ENCODE peak calls at places on chromosomes 7 and 10, in eight cellular contexts. B, G, J, M, U, D, S and Y are unnamed samples.

GRCh38 chr10:12597800-12598750 is 248.7 kb downstream of the CAMK1D start:
- DNase-seq in J (peak), B (no peak), D (no peak), M (no peak), U (no peak), S (no peak), G (no peak), Y (no peak)

GRCh38 chr7:74272305-74273038 is 16.7 kb upstream of the CLIP2 start:
- DNase-seq in B (no peak), J (no peak), D (no peak), M (peak), U (peak), G (no peak), S (peak), Y (no peak)

GRCh38 chr10:99279626-99280111 is 44.0 kb upstream of the HPSE2 start:
- DNase-seq in J (peak), U (no peak), D (peak), M (no peak), G (no peak), S (peak), B (no peak), Y (no peak)

GRCh38 chr10:62978417-62978955 is 154.6 kb upstream of the NRBF2 start:
- DNase-seq in S (no peak), B (no peak), U (peak), M (no peak), J (no peak), D (no peak), G (no peak), Y (no peak)

GRCh38 chr7:67105382-67105781 is 108.7 kb downstream of the TYW1 start:
- DNase-seq in D (no peak), S (peak), G (no peak), U (peak), J (no peak), M (no peak), B (no peak), Y (no peak)

GRCh38 chr7:129210256-129210988 is 14.4 kb upstream of the AHCYL2 start:
- DNase-seq in D (peak), S (no peak), M (peak), J (peak), U (peak), G (no peak), B (peak), Y (peak)

GRCh38 chr7:7702826-7703225 is 15.6 kb downstream of the RPA3 start:
- DNase-seq in G (no peak), B (no peak), S (no peak), J (no peak), U (no peak), D (no peak), M (no peak), Y (no peak)

GRCh38 chr7:131498237-131498885 is 58.1 kb downstream of the PODXL start:
- DNase-seq in D (no peak), G (no peak), U (no peak), S (no peak), B (no peak), J (no peak), M (no peak), Y (no peak)

GRCh38 chr7:76193881-76194280 is 7.8 kb upstream of the SRRM3 start:
- DNase-seq in S (no peak), D (no peak), U (no peak), G (no peak), B (no peak), M (peak), J (no peak), Y (no peak)

GRCh38 chr7:150980663-150981062 is 2.5 kb upstream of the KCNH2 start:
- DNase-seq in M (no peak), S (no peak), D (no peak), U (no peak), G (no peak), J (peak), B (no peak), Y (no peak)

GRCh38 chr7:113730309-113730955 is 188.4 kb downstream of the PPP1R3A start:
- DNase-seq in M (no peak), G (no peak), U (no peak), S (peak), B (no peak), D (no peak), J (no peak), Y (no peak)

GRCh38 chr10:26215923-26216576 is 524 bp upstream of the GAD2 start:
- DNase-seq in M (peak), B (no peak), U (peak), G (no peak), S (no peak), J (no peak), D (peak), Y (peak)

GRCh38 chr10:64075604-64076003 is 554.4 kb downstream of the REEP3 start:
- DNase-seq in J (no peak), D (no peak), M (no peak), G (no peak), S (no peak), U (no peak), B (no peak), Y (no peak)

GRCh38 chr10:93261089-93261488 is 187.4 kb downstream of the CYP26A1 start:
- DNase-seq in G (no peak), B (no peak), D (no peak), J (no peak), M (no peak), S (no peak), U (no peak), Y (no peak)

GRCh38 chr7:14021069-14021468 is 31.6 kb upstream of the ETV1 start:
- DNase-seq in B (no peak), U (no peak), G (no peak), S (peak), D (no peak), M (no peak), J (no peak), Y (no peak)

GRCh38 chr10:14543048-14543903 is 212.6 kb upstream of the FRMD4A start:
- DNase-seq in G (peak), D (no peak), M (no peak), U (peak), S (no peak), B (no peak), J (no peak), Y (no peak)

GRCh38 chr7:84372712-84373111 is 178.1 kb upstream of the SEMA3A start:
- DNase-seq in J (no peak), B (no peak), U (no peak), G (no peak), M (no peak), D (no peak), S (no peak), Y (no peak)

GRCh38 chr7:90965211-90965610 is 299.0 kb upstream of the FZD1 start:
- DNase-seq in D (no peak), J (no peak), U (no peak), B (no peak), S (no peak), M (no peak), G (no peak), Y (no peak)

GRCh38 chr10:69693886-69694285 is 63.8 kb downstream of the FAM241B start:
- DNase-seq in U (no peak), M (no peak), G (no peak), S (no peak), B (no peak), D (no peak), J (no peak), Y (no peak)

GRCh38 chr10:75405201-75406143 is 3.9 kb upstream of the ZNF503 start:
- DNase-seq in S (no peak), M (peak), U (no peak), B (no peak), J (no peak), G (no peak), D (no peak), Y (peak)